ENCODE peak calls at places on chromosomes 7 and 10, in five cellular contexts. W is MCF 10A, Q is NCI-H748 treated with DMSO at 0.1 percent for 48 hours, H is midbrain, S is SHP77. E is an unnamed sample.

GRCh38 chr7:157576415-157576814 is 239.6 kb downstream of the DNAJB6 start:
- DNase-seq in W (no peak), Q (no peak), H (no peak), S (no peak), E (no peak)

GRCh38 chr10:132037676-132037975 is 28.1 kb upstream of the JAKMIP3 start:
- DNase-seq in W (no peak), Q (no peak), H (no peak), S (no peak), E (no peak)

GRCh38 chr7:1169409-1170368 is 9.7 kb upstream of the ZFAND2A start:
- DNase-seq in W (peak), Q (no peak), H (peak), S (peak), E (peak)

GRCh38 chr7:5689118-5689517 is 92.3 kb downstream of the RNF216 start:
- DNase-seq in W (peak), Q (no peak), H (no peak), S (no peak), E (no peak)

GRCh38 chr10:132420469-132421376 is 23.7 kb downstream of the PWWP2B start:
- DNase-seq in W (no peak), Q (no peak), H (no peak), S (peak), E (no peak)

GRCh38 chr7:155835446-155836215 is 23.4 kb upstream of the SHH start:
- DNase-seq in W (no peak), Q (no peak), H (no peak), S (no peak), E (peak)

GRCh38 chr7:77395543-77395942 is 20.6 kb downstream of the GSAP start:
- DNase-seq in W (no peak), Q (no peak), H (no peak), S (no peak), E (no peak)

GRCh38 chr10:114498413-114499111 is 94.3 kb upstream of the AFAP1L2 start:
- DNase-seq in W (no peak), Q (no peak), H (no peak), S (no peak), E (no peak)

GRCh38 chr7:939843-940242 is 14.6 kb downstream of the ADAP1 start:
- DNase-seq in W (no peak), Q (no peak), H (no peak), S (no peak), E (no peak)

GRCh38 chr7:74094224-74095095 is 10.9 kb downstream of the LIMK1 start:
- DNase-seq in W (peak), Q (no peak), H (peak), S (no peak), E (peak)

GRCh38 chr10:79266092-79266491 is 81.2 kb upstream of the PPIF start:
- DNase-seq in W (no peak), Q (no peak), H (no peak), S (no peak), E (no peak)

GRCh38 chr7:125444864-125445263 is 515.2 kb upstream of the POT1 start:
- DNase-seq in W (no peak), Q (no peak), H (no peak), S (no peak), E (no peak)

GRCh38 chr10:73163096-73163495 is 4.7 kb downstream of the ECD start:
- DNase-seq in W (no peak), Q (no peak), H (no peak), S (no peak), E (no peak)

GRCh38 chr10:12703813-12704212 is 297.7 kb downstream of the CCDC3 start:
- DNase-seq in W (peak), Q (no peak), H (no peak), S (no peak), E (no peak)

GRCh38 chr7:128044064-128044463 is 12.8 kb upstream of the LRRC4 start:
- DNase-seq in W (no peak), Q (no peak), H (no peak), S (no peak), E (no peak)

GRCh38 chr10:12503311-12503710 is 154.0 kb downstream of the CAMK1D start:
- DNase-seq in W (no peak), Q (peak), H (no peak), S (peak), E (no peak)